ENCODE peak calls at places on chromosome 1, in seven cellular contexts. One of them, this sample, is unnamed.
A peak's percentile ranks its signal among the peaks of the same experiment; 100 is the strongest.

GRCh38 chr1:153488731-153489130 is 28.3 kb upstream of the S100A7 start:
- DNase-seq in dermis blood vessel endothelial cell: no peak
- DNase-seq in posterior vena cava: no peak
- DNase-seq in naive thymus-derived CD4-positive, alpha-beta T cell: no peak
- DNase-seq in left ventricle myocardium superior: no peak
- DNase-seq in stimulated activated CD4-positive, alpha-beta T cell treated with anti-CD3 and anti-CD28 coated beads, TNF-alpha, amount 100 ng/mL, for 24 hours: no peak
- DNase-seq in ELR: peak; percentile 46
- DNase-seq in this sample: peak; percentile 60

GRCh38 chr1:30727796-30728195 is 4.4 kb upstream of the MATN1 start:
- DNase-seq in ELR: peak; percentile 48
- DNase-seq in left ventricle myocardium superior: no peak
- DNase-seq in posterior vena cava: no peak
- DNase-seq in stimulated activated CD4-positive, alpha-beta T cell treated with anti-CD3 and anti-CD28 coated beads, TNF-alpha, amount 100 ng/mL, for 24 hours: no peak
- DNase-seq in dermis blood vessel endothelial cell: no peak
- DNase-seq in naive thymus-derived CD4-positive, alpha-beta T cell: no peak
- DNase-seq in this sample: no peak

GRCh38 chr1:75630004-75630403 is 19.1 kb upstream of the SLC44A5 start:
- DNase-seq in dermis blood vessel endothelial cell: no peak
- DNase-seq in posterior vena cava: no peak
- DNase-seq in naive thymus-derived CD4-positive, alpha-beta T cell: no peak
- DNase-seq in ELR: no peak
- DNase-seq in stimulated activated CD4-positive, alpha-beta T cell treated with anti-CD3 and anti-CD28 coated beads, TNF-alpha, amount 100 ng/mL, for 24 hours: no peak
- DNase-seq in left ventricle myocardium superior: no peak
- DNase-seq in this sample: no peak

GRCh38 chr1:53765656-53766055 is 26.7 kb upstream of the GLIS1 start:
- DNase-seq in posterior vena cava: no peak
- DNase-seq in dermis blood vessel endothelial cell: peak; percentile 89
- DNase-seq in left ventricle myocardium superior: no peak
- DNase-seq in naive thymus-derived CD4-positive, alpha-beta T cell: no peak
- DNase-seq in stimulated activated CD4-positive, alpha-beta T cell treated with anti-CD3 and anti-CD28 coated beads, TNF-alpha, amount 100 ng/mL, for 24 hours: no peak
- DNase-seq in ELR: peak; percentile 82
- DNase-seq in this sample: no peak

GRCh38 chr1:98661544-98662353 is at the start of gene SNX7:
- DNase-seq in left ventricle myocardium superior: peak; percentile 92
- DNase-seq in stimulated activated CD4-positive, alpha-beta T cell treated with anti-CD3 and anti-CD28 coated beads, TNF-alpha, amount 100 ng/mL, for 24 hours: no peak
- DNase-seq in dermis blood vessel endothelial cell: peak; percentile 86
- DNase-seq in ELR: peak; percentile 83
- DNase-seq in naive thymus-derived CD4-positive, alpha-beta T cell: no peak
- DNase-seq in posterior vena cava: peak; percentile 93
- DNase-seq in this sample: peak; percentile 84

GRCh38 chr1:204102719-204103118 is 29.8 kb downstream of the SOX13 start:
- DNase-seq in dermis blood vessel endothelial cell: peak; percentile 35
- DNase-seq in ELR: peak; percentile 66
- DNase-seq in left ventricle myocardium superior: no peak
- DNase-seq in naive thymus-derived CD4-positive, alpha-beta T cell: no peak
- DNase-seq in stimulated activated CD4-positive, alpha-beta T cell treated with anti-CD3 and anti-CD28 coated beads, TNF-alpha, amount 100 ng/mL, for 24 hours: no peak
- DNase-seq in posterior vena cava: no peak
- DNase-seq in this sample: no peak

GRCh38 chr1:6274102-6274501 is 13.2 kb upstream of the GPR153 start:
- DNase-seq in left ventricle myocardium superior: no peak
- DNase-seq in naive thymus-derived CD4-positive, alpha-beta T cell: no peak
- DNase-seq in dermis blood vessel endothelial cell: no peak
- DNase-seq in posterior vena cava: no peak
- DNase-seq in ELR: no peak
- DNase-seq in stimulated activated CD4-positive, alpha-beta T cell treated with anti-CD3 and anti-CD28 coated beads, TNF-alpha, amount 100 ng/mL, for 24 hours: no peak
- DNase-seq in this sample: no peak

GRCh38 chr1:21659924-21660326 is 9.2 kb downstream of the RAP1GAP start:
- DNase-seq in dermis blood vessel endothelial cell: no peak
- DNase-seq in ELR: no peak
- DNase-seq in posterior vena cava: peak; percentile 42
- DNase-seq in left ventricle myocardium superior: no peak
- DNase-seq in stimulated activated CD4-positive, alpha-beta T cell treated with anti-CD3 and anti-CD28 coated beads, TNF-alpha, amount 100 ng/mL, for 24 hours: no peak
- DNase-seq in naive thymus-derived CD4-positive, alpha-beta T cell: no peak
- DNase-seq in this sample: no peak

GRCh38 chr1:15826810-15827507 is 19.5 kb upstream of the UQCRHL start:
- DNase-seq in ELR: no peak
- DNase-seq in stimulated activated CD4-positive, alpha-beta T cell treated with anti-CD3 and anti-CD28 coated beads, TNF-alpha, amount 100 ng/mL, for 24 hours: no peak
- DNase-seq in dermis blood vessel endothelial cell: no peak
- DNase-seq in left ventricle myocardium superior: no peak
- DNase-seq in naive thymus-derived CD4-positive, alpha-beta T cell: no peak
- DNase-seq in posterior vena cava: no peak
- DNase-seq in this sample: no peak

GRCh38 chr1:85019989-85020388 is 23.1 kb upstream of the MCOLN2 start:
- DNase-seq in dermis blood vessel endothelial cell: no peak
- DNase-seq in left ventricle myocardium superior: no peak
- DNase-seq in stimulated activated CD4-positive, alpha-beta T cell treated with anti-CD3 and anti-CD28 coated beads, TNF-alpha, amount 100 ng/mL, for 24 hours: no peak
- DNase-seq in naive thymus-derived CD4-positive, alpha-beta T cell: no peak
- DNase-seq in posterior vena cava: no peak
- DNase-seq in ELR: no peak
- DNase-seq in this sample: no peak

GRCh38 chr1:172640146-172640545 is 18.8 kb upstream of the FASLG start:
- DNase-seq in stimulated activated CD4-positive, alpha-beta T cell treated with anti-CD3 and anti-CD28 coated beads, TNF-alpha, amount 100 ng/mL, for 24 hours: no peak
- DNase-seq in naive thymus-derived CD4-positive, alpha-beta T cell: no peak
- DNase-seq in ELR: no peak
- DNase-seq in left ventricle myocardium superior: no peak
- DNase-seq in posterior vena cava: no peak
- DNase-seq in dermis blood vessel endothelial cell: no peak
- DNase-seq in this sample: no peak

GRCh38 chr1:2783069-2783434 is 18.4 kb downstream of the TTC34 start:
- DNase-seq in ELR: no peak
- DNase-seq in stimulated activated CD4-positive, alpha-beta T cell treated with anti-CD3 and anti-CD28 coated beads, TNF-alpha, amount 100 ng/mL, for 24 hours: no peak
- DNase-seq in dermis blood vessel endothelial cell: no peak
- DNase-seq in posterior vena cava: peak; percentile 68
- DNase-seq in naive thymus-derived CD4-positive, alpha-beta T cell: no peak
- DNase-seq in left ventricle myocardium superior: no peak
- DNase-seq in this sample: no peak

GRCh38 chr1:204091066-204091465 is 18.2 kb downstream of the SOX13 start:
- DNase-seq in dermis blood vessel endothelial cell: no peak
- DNase-seq in ELR: no peak
- DNase-seq in stimulated activated CD4-positive, alpha-beta T cell treated with anti-CD3 and anti-CD28 coated beads, TNF-alpha, amount 100 ng/mL, for 24 hours: no peak
- DNase-seq in naive thymus-derived CD4-positive, alpha-beta T cell: no peak
- DNase-seq in posterior vena cava: no peak
- DNase-seq in left ventricle myocardium superior: no peak
- DNase-seq in this sample: no peak

GRCh38 chr1:186792870-186793581 is 35.7 kb upstream of the PLA2G4A start:
- DNase-seq in left ventricle myocardium superior: no peak
- DNase-seq in ELR: peak; percentile 74
- DNase-seq in posterior vena cava: no peak
- DNase-seq in naive thymus-derived CD4-positive, alpha-beta T cell: no peak
- DNase-seq in stimulated activated CD4-positive, alpha-beta T cell treated with anti-CD3 and anti-CD28 coated beads, TNF-alpha, amount 100 ng/mL, for 24 hours: no peak
- DNase-seq in dermis blood vessel endothelial cell: no peak
- DNase-seq in this sample: no peak

GRCh38 chr1:195462646-195463045 is 1145.6 kb downstream of the KCNT2 start:
- DNase-seq in posterior vena cava: no peak
- DNase-seq in ELR: peak; percentile 42
- DNase-seq in left ventricle myocardium superior: no peak
- DNase-seq in stimulated activated CD4-positive, alpha-beta T cell treated with anti-CD3 and anti-CD28 coated beads, TNF-alpha, amount 100 ng/mL, for 24 hours: no peak
- DNase-seq in naive thymus-derived CD4-positive, alpha-beta T cell: no peak
- DNase-seq in dermis blood vessel endothelial cell: no peak
- DNase-seq in this sample: no peak

GRCh38 chr1:241679404-241679803 is 27.3 kb downstream of the WDR64 start:
- DNase-seq in left ventricle myocardium superior: no peak
- DNase-seq in naive thymus-derived CD4-positive, alpha-beta T cell: no peak
- DNase-seq in stimulated activated CD4-positive, alpha-beta T cell treated with anti-CD3 and anti-CD28 coated beads, TNF-alpha, amount 100 ng/mL, for 24 hours: no peak
- DNase-seq in ELR: no peak
- DNase-seq in dermis blood vessel endothelial cell: no peak
- DNase-seq in posterior vena cava: no peak
- DNase-seq in this sample: no peak

GRCh38 chr1:96487961-96488360 is 233.6 kb upstream of the PTBP2 start:
- DNase-seq in stimulated activated CD4-positive, alpha-beta T cell treated with anti-CD3 and anti-CD28 coated beads, TNF-alpha, amount 100 ng/mL, for 24 hours: no peak
- DNase-seq in ELR: no peak
- DNase-seq in posterior vena cava: peak; percentile 32
- DNase-seq in left ventricle myocardium superior: no peak
- DNase-seq in dermis blood vessel endothelial cell: no peak
- DNase-seq in naive thymus-derived CD4-positive, alpha-beta T cell: no peak
- DNase-seq in this sample: no peak

GRCh38 chr1:27967106-27967883 is 7.5 kb downstream of the XKR8 start:
- DNase-seq in posterior vena cava: peak; percentile 37
- DNase-seq in dermis blood vessel endothelial cell: no peak
- DNase-seq in ELR: no peak
- DNase-seq in naive thymus-derived CD4-positive, alpha-beta T cell: no peak
- DNase-seq in left ventricle myocardium superior: no peak
- DNase-seq in stimulated activated CD4-positive, alpha-beta T cell treated with anti-CD3 and anti-CD28 coated beads, TNF-alpha, amount 100 ng/mL, for 24 hours: no peak
- DNase-seq in this sample: no peak

GRCh38 chr1:117171900-117172501 is 38.7 kb downstream of the VTCN1 start:
- DNase-seq in stimulated activated CD4-positive, alpha-beta T cell treated with anti-CD3 and anti-CD28 coated beads, TNF-alpha, amount 100 ng/mL, for 24 hours: no peak
- DNase-seq in left ventricle myocardium superior: peak; percentile 52
- DNase-seq in naive thymus-derived CD4-positive, alpha-beta T cell: no peak
- DNase-seq in ELR: no peak
- DNase-seq in dermis blood vessel endothelial cell: no peak
- DNase-seq in posterior vena cava: no peak
- DNase-seq in this sample: peak; percentile 74

GRCh38 chr1:15272009-15272781 is 25.2 kb downstream of the FHAD1 start:
- DNase-seq in dermis blood vessel endothelial cell: peak; percentile 81
- DNase-seq in left ventricle myocardium superior: peak; percentile 60
- DNase-seq in naive thymus-derived CD4-positive, alpha-beta T cell: no peak
- DNase-seq in ELR: peak; percentile 86
- DNase-seq in stimulated activated CD4-positive, alpha-beta T cell treated with anti-CD3 and anti-CD28 coated beads, TNF-alpha, amount 100 ng/mL, for 24 hours: peak; percentile 15
- DNase-seq in posterior vena cava: no peak
- DNase-seq in this sample: peak; percentile 76

GRCh38 chr1:116571215-116571919 is 541 bp upstream of the CD58 start:
- DNase-seq in stimulated activated CD4-positive, alpha-beta T cell treated with anti-CD3 and anti-CD28 coated beads, TNF-alpha, amount 100 ng/mL, for 24 hours: no peak
- DNase-seq in dermis blood vessel endothelial cell: peak; percentile 14
- DNase-seq in ELR: no peak
- DNase-seq in left ventricle myocardium superior: peak; percentile 48
- DNase-seq in naive thymus-derived CD4-positive, alpha-beta T cell: no peak
- DNase-seq in posterior vena cava: no peak
- DNase-seq in this sample: no peak

GRCh38 chr1:234778215-234779159 is 168.5 kb upstream of the IRF2BP2 start:
- DNase-seq in stimulated activated CD4-positive, alpha-beta T cell treated with anti-CD3 and anti-CD28 coated beads, TNF-alpha, amount 100 ng/mL, for 24 hours: no peak
- DNase-seq in dermis blood vessel endothelial cell: no peak
- DNase-seq in posterior vena cava: peak; percentile 87
- DNase-seq in left ventricle myocardium superior: no peak
- DNase-seq in ELR: no peak
- DNase-seq in naive thymus-derived CD4-positive, alpha-beta T cell: no peak
- DNase-seq in this sample: no peak

GRCh38 chr1:59880735-59881134 is 45.8 kb downstream of the CYP2J2 start:
- DNase-seq in dermis blood vessel endothelial cell: no peak
- DNase-seq in posterior vena cava: no peak
- DNase-seq in ELR: no peak
- DNase-seq in naive thymus-derived CD4-positive, alpha-beta T cell: no peak
- DNase-seq in stimulated activated CD4-positive, alpha-beta T cell treated with anti-CD3 and anti-CD28 coated beads, TNF-alpha, amount 100 ng/mL, for 24 hours: no peak
- DNase-seq in left ventricle myocardium superior: peak; percentile 44
- DNase-seq in this sample: no peak

GRCh38 chr1:39348278-39348677 is 143.2 kb upstream of the BMP8A start:
- DNase-seq in naive thymus-derived CD4-positive, alpha-beta T cell: no peak
- DNase-seq in stimulated activated CD4-positive, alpha-beta T cell treated with anti-CD3 and anti-CD28 coated beads, TNF-alpha, amount 100 ng/mL, for 24 hours: no peak
- DNase-seq in left ventricle myocardium superior: no peak
- DNase-seq in posterior vena cava: no peak
- DNase-seq in dermis blood vessel endothelial cell: no peak
- DNase-seq in ELR: no peak
- DNase-seq in this sample: no peak

GRCh38 chr1:145997156-145998023 is 1.0 kb upstream of the TXNIP start:
- DNase-seq in naive thymus-derived CD4-positive, alpha-beta T cell: peak; percentile 79
- DNase-seq in dermis blood vessel endothelial cell: no peak
- DNase-seq in ELR: peak; percentile 56
- DNase-seq in stimulated activated CD4-positive, alpha-beta T cell treated with anti-CD3 and anti-CD28 coated beads, TNF-alpha, amount 100 ng/mL, for 24 hours: peak; percentile 41
- DNase-seq in left ventricle myocardium superior: peak; percentile 52
- DNase-seq in posterior vena cava: no peak
- DNase-seq in this sample: peak; percentile 60

GRCh38 chr1:119080586-119080985 is 59.9 kb downstream of the WARS2 start:
- DNase-seq in ELR: peak; percentile 79
- DNase-seq in stimulated activated CD4-positive, alpha-beta T cell treated with anti-CD3 and anti-CD28 coated beads, TNF-alpha, amount 100 ng/mL, for 24 hours: no peak
- DNase-seq in naive thymus-derived CD4-positive, alpha-beta T cell: no peak
- DNase-seq in left ventricle myocardium superior: no peak
- DNase-seq in dermis blood vessel endothelial cell: no peak
- DNase-seq in posterior vena cava: no peak
- DNase-seq in this sample: no peak

GRCh38 chr1:43978264-43978550 is 803 bp upstream of the B4GALT2 start:
- DNase-seq in posterior vena cava: no peak
- DNase-seq in naive thymus-derived CD4-positive, alpha-beta T cell: no peak
- DNase-seq in dermis blood vessel endothelial cell: no peak
- DNase-seq in ELR: no peak
- DNase-seq in left ventricle myocardium superior: no peak
- DNase-seq in stimulated activated CD4-positive, alpha-beta T cell treated with anti-CD3 and anti-CD28 coated beads, TNF-alpha, amount 100 ng/mL, for 24 hours: no peak
- DNase-seq in this sample: no peak

GRCh38 chr1:30412241-30413110 is 310.9 kb downstream of the MATN1 start:
- DNase-seq in dermis blood vessel endothelial cell: no peak
- DNase-seq in left ventricle myocardium superior: no peak
- DNase-seq in stimulated activated CD4-positive, alpha-beta T cell treated with anti-CD3 and anti-CD28 coated beads, TNF-alpha, amount 100 ng/mL, for 24 hours: no peak
- DNase-seq in naive thymus-derived CD4-positive, alpha-beta T cell: no peak
- DNase-seq in ELR: peak; percentile 7
- DNase-seq in posterior vena cava: peak; percentile 37
- DNase-seq in this sample: peak; percentile 7

GRCh38 chr1:74964508-74964907 is 169.7 kb upstream of the LHX8 start:
- DNase-seq in ELR: peak; percentile 15
- DNase-seq in dermis blood vessel endothelial cell: peak; percentile 24
- DNase-seq in left ventricle myocardium superior: peak; percentile 31
- DNase-seq in stimulated activated CD4-positive, alpha-beta T cell treated with anti-CD3 and anti-CD28 coated beads, TNF-alpha, amount 100 ng/mL, for 24 hours: no peak
- DNase-seq in posterior vena cava: no peak
- DNase-seq in naive thymus-derived CD4-positive, alpha-beta T cell: no peak
- DNase-seq in this sample: peak; percentile 84

This sample was measured in testis.